ENCODE peak calls at places on chromosomes 7 and 10, in eight cellular contexts. N is M059J; O is HFFc6; L is A172; A is NCI-H2029; K is hypothalamus; Z is H7; W is activated T-cell treated with anti-CD3 and anti-CD28 coated beads, Interleukin-2, amount 50 U/mL, for 48 hours. M is an unnamed sample.

GRCh38 chr7:95737828-95738505 is 34.4 kb upstream of the DYNC1I1 start:
- DNase-seq in N (no peak), L (no peak), Z (no peak), W (no peak), A (no peak), K (no peak), O (no peak), M (no peak)

GRCh38 chr7:18508441-18509427 is 13.2 kb downstream of the HDAC9 start:
- DNase-seq in K (no peak), Z (peak), W (no peak), L (peak), N (peak), A (no peak), O (peak), M (peak)

GRCh38 chr7:22338875-22339274 is 18.1 kb downstream of the RAPGEF5 start:
- DNase-seq in Z (no peak), A (no peak), N (no peak), K (no peak), L (no peak), W (no peak), O (no peak), M (no peak)

GRCh38 chr7:46131916-46132795 is 211.1 kb upstream of the IGFBP3 start:
- DNase-seq in A (no peak), K (no peak), Z (peak), N (peak), W (no peak), L (no peak), O (no peak), M (no peak)

GRCh38 chr10:102814456-102814871 is 22.7 kb downstream of the CYP17A1 start:
- DNase-seq in N (peak), O (no peak), K (no peak), A (no peak), W (no peak), Z (no peak), L (peak), M (no peak)

GRCh38 chr10:21077681-21078080 is 180.6 kb upstream of the NEBL start:
- DNase-seq in O (no peak), Z (no peak), K (no peak), A (no peak), N (no peak), L (no peak), W (no peak), M (no peak)

GRCh38 chr10:74213571-74214162 is 62.6 kb downstream of the ADK start:
- DNase-seq in Z (peak), A (no peak), L (peak), N (peak), K (no peak), O (peak), W (peak), M (peak)

GRCh38 chr7:120168066-120168465 is 104.9 kb upstream of the KCND2 start:
- DNase-seq in A (no peak), K (no peak), W (no peak), O (no peak), L (no peak), N (peak), Z (no peak), M (no peak)

GRCh38 chr7:67662804-67663203 is 666.2 kb downstream of the TYW1 start:
- DNase-seq in Z (no peak), K (no peak), A (no peak), L (no peak), O (no peak), W (no peak), N (no peak), M (no peak)

GRCh38 chr10:5732141-5732540 is 47.5 kb downstream of the TASOR2 start:
- DNase-seq in L (no peak), O (no peak), W (no peak), K (no peak), A (no peak), Z (no peak), N (no peak), M (no peak)

GRCh38 chr7:84824057-84824651 is 362.7 kb downstream of the SEMA3D start:
- DNase-seq in L (no peak), K (no peak), N (no peak), Z (no peak), W (no peak), O (no peak), A (no peak), M (no peak)

GRCh38 chr10:8151086-8151485 is 96.6 kb downstream of the GATA3 start:
- DNase-seq in W (no peak), O (no peak), Z (no peak), N (peak), L (no peak), A (no peak), K (no peak), M (no peak)

GRCh38 chr10:60299961-60300883 is 89.5 kb downstream of the ANK3 start:
- DNase-seq in A (no peak), K (no peak), O (no peak), N (peak), W (no peak), Z (peak), L (peak), M (no peak)

GRCh38 chr10:62005281-62005680 is 103.8 kb downstream of the ARID5B start:
- DNase-seq in A (no peak), N (no peak), W (no peak), O (no peak), Z (no peak), K (no peak), L (no peak), M (no peak)